ENCODE peak calls at places on chromosomes 12 and 14, in four cellular contexts. S, N, O and I are unnamed samples.

GRCh38 chr12:48979602-48980388 is 1.7 kb downstream of the WNT1 start:
- DNase-seq in N (no peak), O (peak), S (no peak), I (no peak)

GRCh38 chr14:105065280-105066228 is at the start of gene GPR132:
- DNase-seq in O (peak), S (no peak), N (peak), I (no peak)

GRCh38 chr14:77023001-77023996 is 5.2 kb downstream of the IRF2BPL start:
- DNase-seq in S (peak), O (peak), N (no peak), I (no peak)

GRCh38 chr12:114238808-114239207 is 167.1 kb downstream of the TBX5 start:
- DNase-seq in N (no peak), O (no peak), S (no peak), I (peak)

GRCh38 chr12:73898645-73899044 is 639.0 kb upstream of the ATXN7L3B start:
- DNase-seq in S (no peak), N (no peak), O (no peak), I (no peak)

GRCh38 chr12:90261283-90261682 is 552.6 kb upstream of the ATP2B1 start:
- DNase-seq in O (no peak), S (no peak), N (no peak), I (no peak)

GRCh38 chr14:34018564-34019244 is 67.8 kb upstream of the EGLN3 start:
- DNase-seq in O (peak), N (no peak), S (no peak), I (peak)

GRCh38 chr14:68471029-68471963 is 321.6 kb downstream of the ZFP36L1 start:
- DNase-seq in N (no peak), S (no peak), O (no peak), I (no peak)

GRCh38 chr12:6310771-6311610 is 509 bp downstream of the PLEKHG6 start:
- DNase-seq in N (no peak), O (no peak), S (no peak), I (no peak)

GRCh38 chr12:109702126-109702841 is 11.3 kb upstream of the FAM222A start:
- DNase-seq in N (no peak), O (no peak), S (no peak), I (no peak)

GRCh38 chr14:21066882-21067502 is 3.1 kb upstream of the ARHGEF40 start:
- DNase-seq in O (no peak), N (no peak), S (peak), I (peak)

GRCh38 chr12:1885605-1886245 is 32.7 kb downstream of the CACNA2D4 start:
- DNase-seq in O (no peak), S (no peak), N (no peak), I (no peak)